ENCODE peak calls at places on chromosomes 7 and 10, in nine cellular contexts. D is neural progenitor cell, A is endothelial cell of umbilical vein, W is PC-3, C is GM23338, N is HCT116, S is IMR-90, E is astrocyte, R is fibroblast of lung. Q is an unnamed sample. For H4K20me1 and H3K4me1, the result is how much of the 10 kb centered on the place peaks cover.

GRCh38 chr7:151038951-151039849 is 9.1 kb upstream of the ASIC3 start:
- DNase-seq in R (peak), S (peak), W (peak), N (no peak), E (peak), C (no peak), A (peak), D (no peak), Q (peak)

GRCh38 chr10:123427386-123427785 is 238.8 kb upstream of the GPR26 start:
- DNase-seq in R (no peak), N (no peak), D (no peak), A (no peak), W (peak), C (peak), S (no peak), E (no peak), Q (peak)

GRCh38 chr10:63083904-63084689 is 49.0 kb upstream of the NRBF2 start:
- DNase-seq in C (peak), E (peak), A (peak), R (peak), W (peak), S (peak), N (peak), D (peak), Q (peak)

GRCh38 chr10:35231646-35232045 is 104.7 kb upstream of the CCNY start:
- DNase-seq in N (no peak), A (no peak), S (no peak), W (no peak), R (no peak), D (no peak), E (no peak), C (no peak), Q (no peak)

GRCh38 chr7:127884066-127884559 is 147.1 kb downstream of the LRRC4 start:
- DNase-seq in C (no peak), R (no peak), D (no peak), S (no peak), E (no peak), W (no peak), N (no peak), A (no peak), Q (no peak)

GRCh38 chr10:15361131-15361530 is 10.0 kb downstream of the FAM171A1 start:
- DNase-seq in D (no peak), W (no peak), E (no peak), R (no peak), S (no peak), N (no peak), C (no peak), A (no peak), Q (no peak)

GRCh38 chr7:133052357-133052756 is 29.5 kb downstream of the CHCHD3 start:
- DNase-seq in C (no peak), W (no peak), A (no peak), N (no peak), S (no peak), R (no peak), E (peak), D (no peak), Q (no peak)

GRCh38 chr7:4144171-4144701 is 537.9 kb upstream of the FOXK1 start:
- DNase-seq in A (no peak), C (no peak), S (no peak), E (no peak), R (no peak), W (no peak), N (no peak), D (no peak), Q (no peak)

GRCh38 chr7:159119851-159120539 is 24.7 kb downstream of the VIPR2 start:
- DNase-seq in E (no peak), S (no peak), C (no peak), N (no peak), D (no peak), W (no peak), R (no peak), A (no peak), Q (no peak)

GRCh38 chr10:67788028-67788886 is 49.7 kb downstream of the DNAJC12 start:
- DNase-seq in D (peak), W (peak), A (peak), S (no peak), C (peak), N (peak), E (no peak), R (peak), Q (peak)

GRCh38 chr10:93211989-93212388 is 138.3 kb downstream of the CYP26A1 start:
- DNase-seq in R (no peak), N (no peak), E (no peak), C (no peak), D (no peak), W (no peak), A (no peak), S (no peak), Q (no peak)

GRCh38 chr10:61781969-61782403 is 119.3 kb downstream of the CABCOCO1 start:
- DNase-seq in E (peak), R (no peak), N (no peak), A (no peak), D (no peak), S (peak), W (peak), C (no peak), Q (peak)

GRCh38 chr10:3169271-3169670 is 3.3 kb downstream of the PITRM1 start:
- DNase-seq in N (no peak), A (no peak), R (no peak), D (no peak), W (no peak), E (no peak), C (no peak), S (no peak), Q (no peak)

GRCh38 chr7:5681423-5681822 is 100.0 kb downstream of the RNF216 start:
- DNase-seq in E (no peak), C (no peak), D (no peak), A (no peak), S (no peak), R (peak), W (no peak), N (no peak), Q (no peak)

GRCh38 chr10:1661861-1662260 is 75.5 kb downstream of the ADARB2 start:
- DNase-seq in R (no peak), A (no peak), S (no peak), W (no peak), D (no peak), C (no peak), N (no peak), E (no peak), Q (no peak)

GRCh38 chr10:78263521-78263988 is 229.9 kb downstream of the RPS24 start:
- DNase-seq in E (peak), N (no peak), D (no peak), W (peak), R (no peak), C (no peak), S (peak), A (no peak), Q (no peak)

GRCh38 chr7:1947586-1948217 is 277.6 kb downstream of the ELFN1 start:
- DNase-seq in D (no peak), N (no peak), S (no peak), C (no peak), A (no peak), R (no peak), W (no peak), E (no peak), Q (no peak)

GRCh38 chr10:72353963-72354355 is 760 bp downstream of the DNAJB12 start:
- DNase-seq in E (peak), C (peak), D (peak), A (no peak), N (no peak), S (peak), W (no peak), R (no peak), Q (peak)

GRCh38 chr7:124779194-124779593 is 13.6 kb upstream of the GPR37 start:
- DNase-seq in E (no peak), W (no peak), R (no peak), C (no peak), N (no peak), D (no peak), S (no peak), A (no peak), Q (no peak)

GRCh38 chr10:13328126-13328525 is 20.0 kb downstream of the SEPHS1 start:
- DNase-seq in R (no peak), A (no peak), C (no peak), W (no peak), E (no peak), S (no peak), N (no peak), D (no peak), Q (no peak)

GRCh38 chr7:114082934-114083647 is 164.3 kb upstream of the PPP1R3A start:
- DNase-seq in C (peak), A (peak), W (no peak), S (no peak), N (no peak), E (no peak), D (peak), R (peak), Q (peak)

GRCh38 chr10:119360181-119360921 is 153.0 kb downstream of the GRK5 start:
- DNase-seq in S (no peak), A (no peak), C (no peak), R (no peak), W (no peak), D (no peak), E (no peak), N (no peak), Q (no peak)

GRCh38 chr7:12094365-12094921 is 116.7 kb upstream of the TMEM106B start:
- DNase-seq in N (no peak), D (peak), A (no peak), E (peak), R (no peak), C (peak), W (no peak), S (no peak), Q (no peak)

GRCh38 chr7:142745091-142745635 is 4.1 kb upstream of the PRSS1 start:
- DNase-seq in N (no peak), D (no peak), E (no peak), W (peak), A (no peak), C (no peak), R (no peak), S (peak), Q (no peak)

GRCh38 chr7:140304071-140304799 is 94.1 kb downstream of the SLC37A3 start:
- DNase-seq in W (peak), S (peak), D (no peak), A (peak), N (no peak), E (no peak), R (peak), C (peak), Q (no peak)

GRCh38 chr10:67115972-67116371 is 190.1 kb downstream of the LRRTM3 start:
- DNase-seq in W (peak), E (peak), D (no peak), N (peak), C (no peak), R (peak), S (no peak), A (peak), Q (no peak)

GRCh38 chr7:87310790-87311419 is 34.6 kb upstream of the CROT start:
- DNase-seq in D (peak), A (no peak), R (no peak), C (no peak), N (no peak), W (no peak), E (peak), S (peak), Q (no peak)

GRCh38 chr7:49417034-49417433 is 356.4 kb upstream of the VWC2 start:
- DNase-seq in N (no peak), S (no peak), A (no peak), D (no peak), E (no peak), W (no peak), R (no peak), C (no peak), Q (no peak)

GRCh38 chr10:97759981-97760345 is 11.8 kb downstream of the SFRP5 start:
- DNase-seq in C (no peak), S (no peak), N (no peak), A (no peak), W (no peak), R (no peak), E (no peak), D (no peak), Q (no peak)

GRCh38 chr7:135335628-135336139 is 102.0 kb downstream of the STRA8 start:
- DNase-seq in D (peak), N (peak), C (peak), A (peak), S (peak), W (peak), R (peak), E (peak), Q (peak)

GRCh38 chr7:26603631-26604030 is 260.8 kb downstream of the SKAP2 start:
- DNase-seq in N (peak), E (no peak), A (no peak), S (no peak), R (no peak), D (no peak), W (peak), C (peak), Q (peak)

GRCh38 chr7:28269700-28270361 is 89.2 kb upstream of the JAZF1 start:
- DNase-seq in A (no peak), N (no peak), E (no peak), R (no peak), D (no peak), C (no peak), S (no peak), W (no peak), Q (no peak)
- H4K20me1 ChIP-seq in A (under half), N (under half), E (under half), R (under half), D (under half), C (under half), S (under half), W (under half), Q (under half)

DNA sequence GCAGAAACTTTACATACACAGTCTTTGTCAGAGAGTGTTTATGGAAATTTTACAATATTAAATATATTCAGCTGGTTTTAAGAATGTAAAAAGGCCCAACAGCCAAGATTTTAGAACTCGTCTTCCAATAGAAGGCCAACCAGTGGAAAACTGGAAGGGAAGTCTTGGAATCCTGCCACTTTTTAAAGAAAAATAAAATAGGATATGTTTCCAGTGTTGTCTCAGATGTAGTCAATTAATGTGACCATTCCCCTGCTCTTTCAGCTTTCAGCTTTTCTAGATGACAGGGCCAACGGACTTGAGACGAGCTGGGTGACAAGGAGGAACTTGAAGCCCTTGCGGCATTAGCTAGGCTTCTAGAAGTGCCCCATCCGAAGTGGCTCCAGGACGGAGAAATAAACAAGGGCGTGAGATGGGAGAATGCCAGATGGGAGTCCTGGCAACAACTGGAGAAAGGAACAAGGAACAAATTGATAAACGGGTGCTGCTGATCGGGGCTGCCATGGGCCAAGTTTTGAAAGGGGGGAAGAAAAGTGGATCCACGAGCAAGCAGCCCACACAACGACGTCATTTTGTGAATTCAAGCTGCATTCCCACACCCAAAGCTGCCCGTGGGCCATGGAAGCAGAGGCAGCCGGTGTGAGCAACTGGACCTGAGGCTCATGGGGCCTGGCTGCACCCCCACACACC is 42.3 kb downstream of the CTBP2 start:
- DNase-seq in A (peak), D (no peak), E (no peak), R (peak), W (no peak), C (no peak), N (no peak), S (no peak), Q (no peak)
- H3K4me1 ChIP-seq in A (under half), D (under half), E (under half), R (under half), W (under half), C (half or more), N (under half), S (under half), Q (under half)

GRCh38 chr10:43076311-43076875 is 476 bp upstream of the RET start:
- DNase-seq in A (no peak), N (no peak), W (no peak), R (no peak), E (no peak), S (no peak), C (peak), D (peak), Q (no peak)
- TF ChIP-seq CTCF in A (no peak), N (no peak), W (no peak), R (no peak), E (no peak), S (no peak), C (peak), D (no peak), Q (no peak)

GRCh38 chr10:20287951-20288350 is 471.7 kb downstream of the PLXDC2 start:
- DNase-seq in E (no peak), R (no peak), N (no peak), A (no peak), W (no peak), D (no peak), C (no peak), S (no peak), Q (no peak)

GRCh38 chr10:20289055-20289454 is 472.8 kb downstream of the PLXDC2 start:
- DNase-seq in R (no peak), W (no peak), S (no peak), N (no peak), D (no peak), C (no peak), A (no peak), E (no peak), Q (no peak)
- H4K20me1 ChIP-seq in R (under half), W (under half), S (under half), N (under half), D (under half), C (under half), A (under half), E (under half), Q (under half)

GRCh38 chr7:112854169-112854568 is 64.0 kb upstream of the TMEM168 start:
- DNase-seq in A (no peak), N (no peak), E (no peak), R (no peak), D (no peak), W (no peak), C (no peak), S (no peak), Q (no peak)
- H3K4me1 ChIP-seq in A (under half), N (under half), E (under half), R (under half), D (under half), W (under half), C (under half), S (under half), Q (under half)

Q was measured in hepatocyte.